ENCODE peak calls at places on chromosomes 13 and 19, in four cellular contexts. U is kidney epithelial cell; J is CD8-positive, alpha-beta T cell; H is fibroblast of mammary gland. T is an unnamed sample.

GRCh38 chr13:109778102-109778542 is 8.3 kb downstream of the IRS2 start:
- DNase-seq in U (peak; percentile 55), J (no peak), H (peak; percentile 63), T (no peak)

GRCh38 chr13:38602261-38602660 is 84.6 kb upstream of the FREM2 start:
- DNase-seq in U (peak; percentile 28), J (no peak), H (peak; percentile 2), T (no peak)

GRCh38 chr19:2754659-2755447 is 15.0 kb upstream of the SLC39A3 start:
- DNase-seq in U (no peak), J (no peak), H (no peak), T (no peak)

GRCh38 chr13:59514316-59514715 is 649.4 kb downstream of the DIAPH3 start:
- DNase-seq in U (no peak), J (no peak), H (no peak), T (no peak)

GRCh38 chr13:43377149-43377548 is 353.8 kb downstream of the DNAJC15 start:
- DNase-seq in U (no peak), J (no peak), H (peak; percentile 67), T (no peak)

GRCh38 chr13:46906440-46906839 is 9.6 kb upstream of the HTR2A start:
- DNase-seq in U (no peak), J (no peak), H (peak; percentile 28), T (no peak)

GRCh38 chr19:2186071-2186846 is 22.5 kb downstream of the DOT1L start:
- DNase-seq in U (no peak), J (no peak), H (peak; percentile 97), T (peak; percentile 83)

GRCh38 chr13:82062772-82063171 is 1721.8 kb upstream of the SPRY2 start:
- DNase-seq in U (no peak), J (no peak), H (no peak), T (no peak)

GRCh38 chr13:97493471-97493870 is 59.5 kb downstream of the RAP2A start:
- DNase-seq in U (no peak), J (no peak), H (peak; percentile 9), T (no peak)

GRCh38 chr13:33678084-33678483 is 139.9 kb upstream of the RFC3 start:
- DNase-seq in U (no peak), J (no peak), H (no peak), T (no peak)

GRCh38 chr13:46359731-46360130 is 27.3 kb downstream of the RUBCNL start:
- DNase-seq in U (no peak), J (no peak), H (peak; percentile 80), T (no peak)

GRCh38 chr13:42333613-42334328 is 61.8 kb downstream of the AKAP11 start:
- DNase-seq in U (peak; percentile 4), J (no peak), H (peak; percentile 65), T (no peak)

GRCh38 chr13:106738279-106738678 is 170.3 kb upstream of the ARGLU1 start:
- DNase-seq in U (no peak), J (no peak), H (no peak), T (no peak)

GRCh38 chr19:17184381-17184841 is 30.7 kb upstream of the USE1 start:
- DNase-seq in U (no peak), J (peak; percentile 83), H (no peak), T (no peak)

GRCh38 chr19:51637362-51637978 is 7.3 kb upstream of the SIGLEC5 start:
- DNase-seq in U (no peak), J (no peak), H (peak; percentile 2), T (no peak)

GRCh38 chr13:84896128-84896527 is 903.1 kb downstream of the SLITRK6 start:
- DNase-seq in U (peak; percentile 26), J (no peak), H (peak; percentile 65), T (no peak)

GRCh38 chr13:93147946-93148345 is 78.7 kb upstream of the GPC6 start:
- DNase-seq in U (no peak), J (no peak), H (no peak), T (no peak)

GRCh38 chr13:21965095-21965494 is 294.2 kb downstream of the FGF9 start:
- DNase-seq in U (no peak), J (no peak), H (no peak), T (no peak)

GRCh38 chr19:681029-681626 is 4.9 kb downstream of the FSTL3 start:
- DNase-seq in U (no peak), J (no peak), H (no peak), T (peak; percentile 97)

GRCh38 chr13:70893832-70894231 is 785.6 kb upstream of the KLHL1 start:
- DNase-seq in U (no peak), J (no peak), H (no peak), T (no peak)

GRCh38 chr19:40614595-40615411 is 13.6 kb downstream of the LTBP4 start:
- DNase-seq in U (no peak), J (peak; percentile 75), H (peak; percentile 98), T (peak; percentile 82)

GRCh38 chr13:92573467-92574057 is 653.0 kb upstream of the GPC6 start:
- DNase-seq in U (no peak), J (no peak), H (peak; percentile 17), T (no peak)

GRCh38 chr13:47437411-47437810 is 540.6 kb upstream of the HTR2A start:
- DNase-seq in U (no peak), J (no peak), H (peak; percentile 80), T (no peak)

GRCh38 chr13:68584776-68585175 is 1354.6 kb upstream of the PCDH9 start:
- DNase-seq in U (no peak), J (no peak), H (no peak), T (no peak)

DNA sequence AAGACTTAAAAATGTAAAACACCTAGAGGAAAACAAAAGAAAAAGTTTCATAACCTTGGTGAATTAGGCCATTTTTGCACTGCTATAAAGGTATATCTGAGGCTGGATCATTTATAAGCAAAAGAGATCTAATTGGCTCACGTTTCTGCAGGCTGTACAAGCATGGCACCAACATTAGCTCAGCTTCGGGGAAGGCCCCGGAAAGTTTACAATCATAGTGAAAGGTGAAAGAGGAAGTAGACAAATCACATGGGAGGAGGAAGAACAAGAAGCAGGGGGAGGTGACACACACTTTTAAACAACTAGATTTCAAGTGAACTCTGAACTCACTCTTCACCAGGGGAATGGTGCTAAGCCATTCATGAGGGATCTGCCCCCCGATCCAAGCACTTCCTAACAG is 1358.5 kb upstream of the PCDH9 start:
- DNase-seq in U (no peak), J (no peak), H (no peak), T (no peak)
- H3K4me3 ChIP-seq in U (no peak overlapping the region), J (no peak overlapping the region), H (no peak overlapping the region), T (no peak overlapping the region)

GRCh38 chr13:99967884-99968520 is 3.6 kb downstream of the ZIC5 start:
- DNase-seq in U (no peak), J (no peak), H (no peak), T (no peak)
- TF ChIP-seq CTCF in U (no peak), J (no peak), H (no peak), T (no peak)

DNA sequence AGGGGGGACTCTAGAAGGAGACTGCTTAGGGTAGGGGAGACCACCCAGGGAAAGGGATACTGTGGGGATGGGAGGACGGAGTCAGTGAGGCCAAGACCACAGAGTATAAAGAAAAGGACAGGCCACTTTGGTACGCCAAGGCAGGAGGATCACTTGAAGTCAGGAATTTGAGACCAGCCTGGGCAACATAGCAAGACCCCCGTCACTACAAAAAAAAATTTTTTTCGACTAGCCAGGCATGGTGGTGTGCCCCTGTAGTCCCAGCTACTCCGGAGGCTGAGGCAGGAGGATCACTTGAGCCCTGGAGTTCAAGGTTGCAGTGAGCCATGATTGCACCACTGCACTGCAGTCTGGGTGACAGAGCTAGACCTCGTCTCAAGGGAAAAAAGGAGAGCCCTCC is 6.6 kb downstream of the IFNL3 start:
- DNase-seq in U (no peak), J (no peak), H (no peak), T (no peak)
- H3K4me3 ChIP-seq in U (no peak overlapping the region), J (peak overlapping the region; percentile 43), H (no peak overlapping the region), T (no peak overlapping the region)

DNA sequence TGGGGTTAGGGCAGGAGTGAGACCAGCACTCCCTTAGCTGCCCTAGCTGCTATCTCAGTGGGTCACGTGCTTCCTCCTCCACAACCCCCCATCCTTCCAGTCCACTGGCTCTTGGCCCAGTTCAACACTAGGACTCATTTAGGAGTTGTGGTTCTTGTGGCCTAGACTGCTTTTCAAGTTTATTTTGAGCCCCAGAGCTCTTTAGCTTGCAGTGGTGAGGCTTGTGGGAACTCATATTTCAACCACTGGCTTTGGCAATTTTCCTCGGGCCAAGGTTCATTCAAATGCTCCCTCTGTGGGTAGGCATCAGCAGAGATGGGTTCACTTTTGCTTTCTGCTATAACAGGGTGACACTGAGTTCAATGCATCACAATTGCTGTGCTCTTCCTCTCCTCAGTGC is 436.2 kb upstream of the SLITRK5 start:
- DNase-seq in U (peak; percentile 50), J (no peak), H (peak; percentile 26), T (no peak)
- TF ChIP-seq CTCF in U (peak; percentile 2), J (no peak), H (no peak), T (no peak)

GRCh38 chr13:31199527-31199848 is 287 bp upstream of the B3GLCT start:
- DNase-seq in U (no peak), J (no peak), H (no peak), T (no peak)
- H3K4me3 ChIP-seq in U (peak overlapping the region; percentile 48), J (peak overlapping the region; percentile 81), H (peak overlapping the region; percentile 44), T (peak overlapping the region; percentile 73)

GRCh38 chr19:6354098-6354674 is 7.1 kb upstream of the CLPP start:
- DNase-seq in U (no peak), J (no peak), H (peak; percentile 23), T (no peak)
- TF ChIP-seq CTCF in U (peak; percentile 50), J (no peak), H (peak; percentile 49), T (peak; percentile 48)